ENCODE peak calls at places on chromosome 19, in nine cellular contexts. O, S, C, V, Y, P, M, J and F are unnamed samples.
A peak's percentile ranks its signal among the peaks of the same experiment; 100 is the strongest.

GRCh38 chr19:1271528-1272422 is 2.6 kb downstream of the CIRBP start:
- DNase-seq in O (no peak), S (no peak), C (no peak), V (no peak), Y (no peak), P (no peak), M (no peak), J (no peak), F (no peak)

GRCh38 chr19:30001794-30002193 is 59.8 kb downstream of the URI1 start:
- DNase-seq in O (peak; percentile 16), S (no peak), C (no peak), V (no peak), Y (no peak), P (no peak), M (no peak), J (no peak), F (no peak)

GRCh38 chr19:14718522-14719113 is 28.8 kb downstream of the ZNF333 start:
- DNase-seq in O (peak; percentile 2), S (no peak), C (no peak), V (no peak), Y (no peak), P (no peak), M (no peak), J (no peak), F (no peak)

GRCh38 chr19:7912144-7912696 is 2.4 kb upstream of the TGFBR3L start:
- DNase-seq in O (no peak), S (no peak), C (no peak), V (no peak), Y (no peak), P (no peak), M (no peak), J (no peak), F (no peak)

GRCh38 chr19:6765738-6766356 is 1.4 kb downstream of the SH2D3A start:
- DNase-seq in O (no peak), S (peak; percentile 80), C (no peak), V (no peak), Y (no peak), P (peak; percentile 51), M (peak; percentile 94), J (no peak), F (no peak)

GRCh38 chr19:53333071-53333465 is 481 bp upstream of the ZNF845 start:
- DNase-seq in O (no peak), S (peak; percentile 21), C (no peak), V (no peak), Y (peak; percentile 55), P (no peak), M (no peak), J (no peak), F (no peak)

GRCh38 chr19:1609680-1610474 is 4.6 kb upstream of the UQCR11 start:
- DNase-seq in O (no peak), S (no peak), C (no peak), V (no peak), Y (no peak), P (no peak), M (no peak), J (no peak), F (no peak)

GRCh38 chr19:44582581-44583265 is 30.6 kb upstream of the IGSF23 start:
- DNase-seq in O (peak; percentile 48), S (no peak), C (no peak), V (no peak), Y (peak; percentile 48), P (no peak), M (peak; percentile 63), J (no peak), F (no peak)

GRCh38 chr19:43739836-43740235 is 14.9 kb downstream of the SMG9 start:
- DNase-seq in O (no peak), S (no peak), C (no peak), V (no peak), Y (no peak), P (no peak), M (peak; percentile 70), J (no peak), F (no peak)

GRCh38 chr19:1913781-1914577 is 8.8 kb downstream of the ADAT3 start:
- DNase-seq in O (no peak), S (no peak), C (no peak), V (no peak), Y (no peak), P (no peak), M (no peak), J (no peak), F (no peak)

GRCh38 chr19:40389404-40390083 is 437 bp downstream of the HIPK4 start:
- DNase-seq in O (no peak), S (no peak), C (no peak), V (no peak), Y (no peak), P (no peak), M (no peak), J (no peak), F (no peak)

GRCh38 chr19:10260141-10260584 is 8.1 kb downstream of the MRPL4 start:
- DNase-seq in O (no peak), S (no peak), C (no peak), V (peak; percentile 22), Y (no peak), P (no peak), M (peak; percentile 67), J (no peak), F (no peak)

GRCh38 chr19:9674669-9675357 is at the start of gene ZNF562:
- DNase-seq in O (peak; percentile 91), S (peak; percentile 78), C (peak; percentile 52), V (peak; percentile 91), Y (peak; percentile 69), P (peak; percentile 61), M (peak; percentile 83), J (peak; percentile 24), F (peak; percentile 64)

GRCh38 chr19:14166448-14166847 is 30.1 kb upstream of the ASF1B start:
- DNase-seq in O (no peak), S (no peak), C (no peak), V (no peak), Y (no peak), P (no peak), M (no peak), J (no peak), F (no peak)

GRCh38 chr19:52307275-52307674 is 10.3 kb downstream of the ZNF480 start:
- DNase-seq in O (peak; percentile 29), S (no peak), C (no peak), V (no peak), Y (peak; percentile 43), P (no peak), M (no peak), J (no peak), F (no peak)

GRCh38 chr19:30871979-30872378 is 477.3 kb downstream of the TSHZ3 start:
- DNase-seq in O (no peak), S (no peak), C (no peak), V (no peak), Y (no peak), P (no peak), M (no peak), J (no peak), F (no peak)

GRCh38 chr19:11461453-11461852 is 19.4 kb downstream of the ELAVL3 start:
- DNase-seq in O (no peak), S (no peak), C (no peak), V (no peak), Y (no peak), P (no peak), M (no peak), J (no peak), F (no peak)

GRCh38 chr19:11457115-11457514 is 21.7 kb downstream of the PRKCSH start:
- DNase-seq in O (no peak), S (no peak), C (peak; percentile 57), V (no peak), Y (peak; percentile 56), P (no peak), M (peak; percentile 9), J (no peak), F (no peak)

GRCh38 chr19:11458236-11458900 is 22.5 kb downstream of the ELAVL3 start:
- DNase-seq in O (no peak), S (no peak), C (no peak), V (no peak), Y (no peak), P (no peak), M (no peak), J (no peak), F (no peak)

GRCh38 chr19:11457831-11458230 is 22.4 kb downstream of the PRKCSH start:
- DNase-seq in O (no peak), S (no peak), C (no peak), V (no peak), Y (no peak), P (no peak), M (no peak), J (no peak), F (no peak)

DNA sequence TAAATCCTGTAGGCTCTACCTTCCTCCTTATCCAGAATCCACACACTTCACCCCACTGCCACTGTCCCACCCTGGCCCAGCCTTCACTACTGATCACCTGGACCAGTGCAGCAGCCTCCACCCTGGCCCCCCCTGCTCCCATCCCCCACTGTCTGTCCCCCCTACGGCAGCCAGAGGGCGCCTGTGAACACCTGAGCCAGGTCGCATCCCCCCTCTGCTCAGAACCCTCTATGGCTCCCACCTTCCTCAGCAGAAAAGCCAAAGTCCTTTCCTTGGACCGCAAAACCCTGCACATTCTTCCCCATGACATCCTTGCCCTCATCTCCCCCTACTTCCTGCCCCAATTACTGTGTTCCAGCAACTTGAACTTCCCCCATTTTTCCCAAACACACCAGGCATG is 20.6 kb downstream of the ELAVL3 start:
- DNase-seq in O (no peak), S (no peak), C (no peak), V (no peak), Y (no peak), P (no peak), M (no peak), J (no peak), F (no peak)
- TF ChIP-seq CTCF in O (peak; percentile 13), S (no peak), C (peak; percentile 41), V (peak; percentile 8), Y (no peak), P (peak; percentile 46), M (peak; percentile 15), J (peak; percentile 11), F (no peak)

GRCh38 chr19:49987159-49987698 is 26.3 kb upstream of the SIGLEC11 start:
- DNase-seq in O (peak; percentile 95), S (peak; percentile 79), C (peak; percentile 86), V (peak; percentile 82), Y (peak; percentile 98), P (peak; percentile 55), M (peak; percentile 80), J (peak; percentile 33), F (peak; percentile 80)
- TF ChIP-seq CTCF in O (no peak), S (no peak), C (peak; percentile 17), V (no peak), Y (no peak), P (no peak), M (no peak), J (no peak), F (no peak)

DNA sequence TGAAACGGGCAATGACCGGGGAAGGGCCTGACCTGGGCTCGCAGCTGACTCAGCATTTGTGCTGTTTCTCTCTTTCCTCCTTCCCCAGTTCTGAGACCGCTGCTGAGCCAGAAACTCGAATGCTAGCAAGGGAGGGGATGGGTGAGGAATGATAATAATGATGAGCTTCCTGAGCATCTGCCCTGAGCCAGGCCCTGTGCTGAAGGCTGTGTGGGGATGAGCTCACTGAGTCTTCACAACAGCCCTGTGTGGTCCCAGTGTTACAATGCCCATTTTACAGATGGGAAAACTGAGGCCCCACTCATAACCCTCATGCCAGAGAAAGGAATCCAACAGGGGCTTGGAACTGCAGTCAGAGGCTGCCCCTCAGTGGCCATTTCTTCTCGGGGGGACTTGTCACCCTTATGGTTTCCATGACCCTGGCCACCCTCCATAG is 8.1 kb downstream of the SULT2B1 start:
- DNase-seq in O (no peak), S (no peak), C (no peak), V (no peak), Y (no peak), P (no peak), M (no peak), J (no peak), F (no peak)
- TF ChIP-seq CTCF in O (no peak), S (no peak), C (no peak), V (peak; percentile 12), Y (no peak), P (no peak), M (no peak), J (no peak), F (no peak)

GRCh38 chr19:49160450-49161189 is 3.0 kb downstream of the TRPM4 start:
- DNase-seq in O (no peak), S (no peak), C (no peak), V (no peak), Y (no peak), P (no peak), M (no peak), J (no peak), F (no peak)
- TF ChIP-seq CTCF in O (no peak), S (no peak), C (no peak), V (no peak), Y (no peak), P (no peak), M (no peak), J (no peak), F (no peak)